ENCODE peak calls at places on chromosomes 6 and 20, in nine cellular contexts. I is breast epithelium, K is brain microvascular endothelial cell, J is tibial artery, T is esophagus squamous epithelium, N is Panc1, E is endothelial cell of umbilical vein, L is K562, M is GM23248. R is an unnamed sample. For H3K36me3, the result is how much of the 10 kb centered on the place peaks cover.

GRCh38 chr6:113396644-113397201 is 460.4 kb upstream of the MARCKS start:
- DNase-seq in I (no peak), K (no peak), J (no peak), T (no peak), N (no peak), E (no peak), L (no peak), M (no peak), R (no peak)

GRCh38 chr6:131819507-131820228 is 11.8 kb downstream of the ENPP1 start:
- DNase-seq in I (no peak), K (peak), J (no peak), T (no peak), N (no peak), E (no peak), L (peak), M (peak), R (no peak)

GRCh38 chr6:167795874-167796667 is 30.6 kb upstream of the AFDN start:
- DNase-seq in I (peak), K (no peak), J (no peak), T (no peak), N (no peak), E (no peak), L (no peak), M (peak), R (no peak)

GRCh38 chr20:59421920-59422637 is 121.7 kb downstream of the EDN3 start:
- DNase-seq in I (no peak), K (no peak), J (no peak), T (no peak), N (no peak), E (no peak), L (no peak), M (no peak), R (no peak)

GRCh38 chr6:126963077-126963809 is 155.2 kb upstream of the RSPO3 start:
- DNase-seq in I (no peak), K (no peak), J (no peak), T (no peak), N (no peak), E (no peak), L (no peak), M (no peak), R (no peak)

GRCh38 chr6:29675561-29675960 is 5.4 kb downstream of the ZFP57 start:
- DNase-seq in I (no peak), K (no peak), J (no peak), T (no peak), N (no peak), E (no peak), L (no peak), M (no peak), R (no peak)

GRCh38 chr6:26657268-26657667 is 2.3 kb downstream of the ZNF322 start:
- DNase-seq in I (no peak), K (no peak), J (no peak), T (no peak), N (no peak), E (no peak), L (no peak), M (no peak), R (no peak)

GRCh38 chr6:49980898-49981297 is 11.5 kb upstream of the DEFB113 start:
- DNase-seq in I (no peak), K (no peak), J (no peak), T (no peak), N (no peak), E (no peak), L (peak), M (peak), R (no peak)

GRCh38 chr20:61941721-61942405 is 123.8 kb downstream of the TAF4 start:
- DNase-seq in I (no peak), K (no peak), J (no peak), T (no peak), N (no peak), E (no peak), L (no peak), M (no peak), R (no peak)

GRCh38 chr6:139943391-139943790 is 568.9 kb upstream of the CITED2 start:
- DNase-seq in I (no peak), K (peak), J (no peak), T (no peak), N (peak), E (peak), L (no peak), M (peak), R (no peak)

GRCh38 chr6:74705451-74705850 is 500.4 kb downstream of the COL12A1 start:
- DNase-seq in I (no peak), K (no peak), J (no peak), T (no peak), N (no peak), E (no peak), L (no peak), M (peak), R (no peak)

GRCh38 chr6:22926613-22927348 is 357.4 kb downstream of the HDGFL1 start:
- DNase-seq in I (no peak), K (no peak), J (no peak), T (no peak), N (no peak), E (peak), L (no peak), M (no peak), R (peak)

GRCh38 chr20:13416531-13416930 is 195.5 kb downstream of the ISM1 start:
- DNase-seq in I (no peak), K (no peak), J (no peak), T (no peak), N (no peak), E (no peak), L (no peak), M (no peak), R (no peak)

GRCh38 chr20:63737940-63738686 is 1.5 kb upstream of the SLC2A4RG start:
- DNase-seq in I (no peak), K (no peak), J (peak), T (no peak), N (no peak), E (no peak), L (no peak), M (no peak), R (no peak)

GRCh38 chr20:2283706-2284423 is 11.9 kb upstream of the TGM3 start:
- DNase-seq in I (no peak), K (no peak), J (no peak), T (no peak), N (no peak), E (no peak), L (no peak), M (peak), R (no peak)

GRCh38 chr6:43926644-43927524 is 156.9 kb downstream of the VEGFA start:
- DNase-seq in I (no peak), K (peak), J (peak), T (no peak), N (no peak), E (peak), L (peak), M (peak), R (peak)

GRCh38 chr20:3677733-3678132 is 4.1 kb downstream of the ADAM33 start:
- DNase-seq in I (no peak), K (no peak), J (no peak), T (no peak), N (no peak), E (no peak), L (no peak), M (peak), R (no peak)

GRCh38 chr6:37059344-37060194 is 54.1 kb downstream of the FGD2 start:
- DNase-seq in I (peak), K (peak), J (peak), T (no peak), N (peak), E (peak), L (peak), M (peak), R (peak)

GRCh38 chr6:126153661-126154060 is 167.3 kb downstream of the TRMT11 start:
- DNase-seq in I (no peak), K (peak), J (no peak), T (no peak), N (no peak), E (no peak), L (no peak), M (peak), R (no peak)

GRCh38 chr20:11453430-11453829 is 464.3 kb upstream of the BTBD3 start:
- DNase-seq in I (no peak), K (peak), J (no peak), T (no peak), N (peak), E (peak), L (no peak), M (peak), R (no peak)

GRCh38 chr6:147061152-147061551 is 143.1 kb upstream of the STXBP5 start:
- DNase-seq in I (no peak), K (no peak), J (no peak), T (no peak), N (no peak), E (no peak), L (no peak), M (no peak), R (no peak)

GRCh38 chr20:33415948-33416347 is 14.6 kb upstream of the CDK5RAP1 start:
- DNase-seq in I (no peak), K (no peak), J (peak), T (no peak), N (no peak), E (no peak), L (peak), M (peak), R (peak)

GRCh38 chr6:151483968-151484367 is 9.8 kb upstream of the CCDC170 start:
- DNase-seq in I (no peak), K (no peak), J (no peak), T (no peak), N (no peak), E (no peak), L (no peak), M (no peak), R (no peak)

GRCh38 chr6:92352130-92352529 is 1067.2 kb downstream of the EPHA7 start:
- DNase-seq in I (no peak), K (no peak), J (no peak), T (no peak), N (no peak), E (no peak), L (no peak), M (no peak), R (no peak)

GRCh38 chr6:149461670-149462069 is 23.1 kb downstream of the ZC3H12D start:
- DNase-seq in I (no peak), K (no peak), J (no peak), T (no peak), N (no peak), E (no peak), L (no peak), M (no peak), R (no peak)

GRCh38 chr6:157172830-157173536 is 150.3 kb downstream of the TMEM242 start:
- DNase-seq in I (no peak), K (no peak), J (no peak), T (no peak), N (no peak), E (no peak), L (no peak), M (no peak), R (no peak)

GRCh38 chr6:74899416-74899815 is 306.4 kb downstream of the COL12A1 start:
- DNase-seq in I (no peak), K (peak), J (no peak), T (no peak), N (no peak), E (peak), L (no peak), M (peak), R (no peak)

GRCh38 chr20:50792708-50793574 is 1.9 kb upstream of the BCAS4 start:
- DNase-seq in I (no peak), K (no peak), J (no peak), T (no peak), N (no peak), E (no peak), L (no peak), M (no peak), R (no peak)

GRCh38 chr6:167937948-167938911 is 59.2 kb upstream of the KIF25 start:
- DNase-seq in I (no peak), K (no peak), J (no peak), T (no peak), N (no peak), E (no peak), L (no peak), M (no peak), R (no peak)

GRCh38 chr20:60053125-60053812 is 95.0 kb downstream of the CDH26 start:
- DNase-seq in I (no peak), K (no peak), J (no peak), T (no peak), N (no peak), E (no peak), L (no peak), M (no peak), R (no peak)

GRCh38 chr20:56362833-56363413 is 4.1 kb downstream of the FAM210B start:
- DNase-seq in I (peak), K (no peak), J (no peak), T (no peak), N (no peak), E (peak), L (peak), M (peak), R (peak)

GRCh38 chr6:121961726-121962125 is 437.7 kb upstream of the HSF2 start:
- DNase-seq in I (no peak), K (no peak), J (no peak), T (no peak), N (no peak), E (no peak), L (no peak), M (no peak), R (no peak)

GRCh38 chr20:51331466-51331865 is 211.1 kb downstream of the NFATC2 start:
- DNase-seq in I (no peak), K (peak), J (no peak), T (no peak), N (no peak), E (no peak), L (no peak), M (no peak), R (no peak)

GRCh38 chr20:58150772-58151171 is 77.7 kb downstream of the ANKRD60 start:
- DNase-seq in I (no peak), K (no peak), J (no peak), T (no peak), N (no peak), E (no peak), L (no peak), M (no peak), R (no peak)

GRCh38 chr20:34334654-34335407 is 28.2 kb upstream of the ITCH start:
- DNase-seq in I (no peak), K (no peak), J (no peak), T (no peak), N (no peak), E (peak), L (no peak), M (no peak), R (no peak)

GRCh38 chr6:87213364-87213763 is 58.0 kb downstream of the ZNF292 start:
- DNase-seq in I (peak), K (no peak), J (no peak), T (no peak), N (no peak), E (no peak), L (peak), M (no peak), R (no peak)

GRCh38 chr6:151018911-151019795 is 153.7 kb downstream of the MTHFD1L start:
- DNase-seq in I (no peak), K (no peak), J (no peak), T (no peak), N (no peak), E (peak), L (no peak), M (no peak), R (no peak)

DNA sequence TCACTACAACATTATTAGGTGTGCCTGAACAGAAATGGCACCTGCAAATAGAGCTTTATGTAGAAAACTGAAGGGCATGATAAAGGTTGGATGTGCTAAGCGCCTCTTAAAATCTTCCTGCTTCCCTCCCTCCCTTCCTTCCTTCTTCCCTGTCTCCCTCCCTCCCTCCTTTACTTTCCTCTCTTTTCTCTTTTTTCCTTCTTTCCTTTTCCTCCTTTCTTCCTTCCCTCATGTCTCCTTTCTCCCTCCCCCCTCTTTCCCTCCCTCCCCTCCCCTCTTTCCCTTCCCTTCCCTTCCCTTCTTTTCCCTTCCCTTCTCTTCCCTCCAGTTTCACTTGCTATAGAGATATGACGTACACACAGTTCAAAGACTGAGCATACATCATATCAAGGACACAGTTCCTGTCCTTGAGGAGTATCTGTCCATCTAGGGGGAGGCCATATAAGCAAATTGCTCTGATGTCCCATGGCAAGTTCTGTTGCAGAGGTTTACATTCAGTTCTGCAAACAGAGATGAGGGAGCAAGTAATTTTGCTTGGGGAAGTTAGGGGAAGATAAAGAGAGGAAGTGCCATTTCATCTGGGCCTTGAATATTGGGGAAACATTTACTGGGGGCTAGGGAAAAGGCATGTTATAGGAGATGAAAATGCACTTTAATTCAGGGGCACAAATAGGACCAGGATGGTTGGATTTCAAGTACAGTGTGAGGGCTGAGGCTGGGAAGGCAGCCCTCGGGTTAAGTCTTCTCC is 79.0 kb upstream of the EEF1E1 start:
- DNase-seq in I (no peak), K (no peak), J (no peak), T (no peak), N (no peak), E (no peak), L (no peak), M (no peak), R (no peak)
- H3K27ac ChIP-seq in I (no peak), K (no peak), J (peak), T (no peak), N (peak), E (no peak), L (no peak), M (no peak), R (no peak)

GRCh38 chr6:158797331-158798202 is 21.6 kb downstream of the EZR start:
- DNase-seq in I (no peak), K (peak), J (no peak), T (no peak), N (no peak), E (no peak), L (no peak), M (peak), R (no peak)
- H3K36me3 ChIP-seq in I (under half), K (under half), J (under half), T (under half), N (under half), E (under half), L (under half), M (under half), R (under half)

GRCh38 chr6:106035655-106036054 is 50.5 kb upstream of the PRDM1 start:
- DNase-seq in I (no peak), K (no peak), J (no peak), T (no peak), N (no peak), E (no peak), L (no peak), M (no peak), R (no peak)
- H3K4me3 ChIP-seq in I (no peak), K (no peak), J (no peak), T (no peak), N (no peak), E (no peak), L (no peak), M (no peak), R (no peak)

DNA sequence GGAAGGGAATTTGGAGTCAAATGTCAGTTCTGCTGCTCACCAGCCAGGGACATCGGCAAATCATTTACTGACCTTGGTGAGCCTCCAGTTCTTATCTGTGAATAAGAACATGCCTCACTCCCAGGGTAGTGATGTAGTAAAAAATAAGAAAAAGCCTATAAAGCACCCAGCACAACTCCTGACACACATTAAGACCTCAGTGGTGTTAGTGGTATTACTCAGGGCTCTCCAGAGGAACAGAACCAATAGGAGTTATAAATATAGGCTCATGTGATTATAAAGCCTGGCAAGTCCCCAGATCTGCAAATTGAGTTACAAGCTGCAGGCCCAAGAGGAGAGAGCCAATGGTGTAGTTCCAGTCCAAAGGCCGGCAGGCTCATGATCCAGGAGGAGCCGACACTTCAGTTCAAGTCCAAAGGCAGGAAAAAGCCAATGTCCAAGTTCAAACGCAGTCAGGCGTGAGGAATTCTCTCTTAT is 71.3 kb upstream of the EYA2 start:
- DNase-seq in I (no peak), K (no peak), J (no peak), T (no peak), N (no peak), E (no peak), L (no peak), M (no peak), R (no peak)
- H3K27ac ChIP-seq in I (no peak), K (no peak), J (no peak), T (no peak), N (no peak), E (no peak), L (no peak), M (no peak), R (no peak)

DNA sequence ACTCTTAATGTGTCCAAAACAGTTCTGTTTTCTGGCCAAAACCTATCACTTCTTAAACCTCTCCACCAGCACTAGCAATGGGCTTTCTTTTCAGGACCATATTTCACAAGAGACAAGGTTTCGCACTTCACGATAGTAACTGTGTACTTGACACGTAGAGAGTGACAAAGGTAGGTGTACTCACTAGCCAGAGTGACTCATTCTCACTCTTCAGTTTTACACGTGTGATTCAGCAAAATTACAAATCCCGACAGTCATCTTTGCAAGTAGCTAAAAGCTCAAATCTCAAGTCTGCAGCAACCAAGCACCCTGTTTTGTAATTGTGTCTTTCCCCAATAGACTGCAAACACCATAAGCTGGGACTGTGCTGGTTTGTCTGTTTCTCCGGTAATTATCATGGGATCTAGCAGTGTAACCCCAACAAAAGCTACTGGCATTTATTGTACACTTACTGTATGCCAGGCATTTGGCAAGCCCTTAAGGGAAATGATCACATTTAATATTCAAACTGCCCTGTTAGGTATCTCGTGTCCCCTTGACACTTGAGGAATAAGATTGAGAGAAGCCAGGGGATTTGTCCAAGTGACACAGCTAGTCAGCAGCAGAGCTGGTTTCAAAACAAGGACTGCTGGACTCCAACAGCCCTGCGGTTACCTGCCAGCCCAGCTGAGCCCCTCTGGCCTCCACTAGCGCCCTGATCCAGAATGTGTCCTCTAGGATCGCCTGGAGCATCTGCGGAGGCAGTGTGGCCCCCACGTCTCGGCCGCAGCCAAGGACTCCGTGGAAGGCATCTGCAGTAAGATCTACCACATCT is 9.9 kb downstream of the PCIF1 start:
- DNase-seq in I (no peak), K (no peak), J (no peak), T (no peak), N (no peak), E (no peak), L (peak), M (peak), R (no peak)
- H3K36me3 ChIP-seq in I (under half), K (half or more), J (half or more), T (half or more), N (under half), E (half or more), L (half or more), M (under half), R (half or more)

DNA sequence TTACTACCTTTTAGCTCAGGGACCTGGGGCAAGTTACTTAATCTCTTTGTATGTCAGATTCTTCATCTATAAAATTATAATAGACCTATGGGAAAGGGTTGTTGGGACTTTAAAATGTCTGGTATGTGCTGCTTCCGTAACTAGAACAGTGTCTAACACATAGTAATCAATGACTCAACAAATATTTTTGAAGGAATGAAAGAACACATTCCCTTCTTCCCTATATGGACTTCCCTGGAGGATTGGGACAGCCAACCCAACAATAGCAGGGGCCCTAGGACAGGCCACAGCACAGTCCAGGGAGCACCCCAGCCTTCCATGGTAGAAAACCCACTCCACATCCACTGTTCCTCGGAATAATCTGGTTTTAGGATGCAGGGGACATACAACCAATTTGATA is 50.7 kb upstream of the TPD52L1 start:
- DNase-seq in I (no peak), K (peak), J (no peak), T (no peak), N (no peak), E (peak), L (no peak), M (peak), R (no peak)
- H3K4me3 ChIP-seq in I (no peak), K (no peak), J (no peak), T (no peak), N (no peak), E (no peak), L (no peak), M (peak), R (no peak)

R was measured in WERI-Rb-1.